ENCODE peak calls at places on chromosomes 6 and 20, in five cellular contexts. E is K562, B is GM12891, W is HepG2, G is H1. H is an unnamed sample.

GRCh38 chr6:48765352-48765961 is 654.5 kb upstream of the PTCHD4 start:
- DNase-seq in E (no peak), B (no peak), W (peak), G (peak), H (no peak)

GRCh38 chr6:128806274-128806673 is 76.7 kb upstream of the LAMA2 start:
- DNase-seq in E (no peak), B (no peak), W (no peak), G (no peak), H (no peak)

GRCh38 chr6:112234596-112234995 is 19.8 kb downstream of the LAMA4 start:
- DNase-seq in E (no peak), B (no peak), W (no peak), G (no peak), H (no peak)

GRCh38 chr20:32181606-32182005 is 25.9 kb downstream of the PLAGL2 start:
- DNase-seq in E (no peak), B (no peak), W (no peak), G (no peak), H (no peak)

GRCh38 chr6:137903933-137904821 is 37.1 kb downstream of the TNFAIP3 start:
- DNase-seq in E (peak), B (no peak), W (peak), G (no peak), H (no peak)

GRCh38 chr6:84284428-84285033 is 57.1 kb upstream of the CEP162 start:
- DNase-seq in E (peak), B (no peak), W (peak), G (no peak), H (no peak)

GRCh38 chr6:119426619-119427018 is 77.1 kb upstream of the MAN1A1 start:
- DNase-seq in E (no peak), B (no peak), W (no peak), G (no peak), H (no peak)

GRCh38 chr20:57244627-57245214 is 21.7 kb downstream of the BMP7 start:
- DNase-seq in E (no peak), B (no peak), W (no peak), G (no peak), H (no peak)

GRCh38 chr20:4401601-4402000 is 320.1 kb upstream of the PRND start:
- DNase-seq in E (no peak), B (no peak), W (no peak), G (no peak), H (no peak)

GRCh38 chr6:134035823-134036296 is 16.6 kb downstream of the SLC2A12 start:
- DNase-seq in E (no peak), B (no peak), W (peak), G (no peak), H (no peak)

GRCh38 chr20:35523298-35523888 is 6.1 kb downstream of the C20orf173 start:
- DNase-seq in E (peak), B (no peak), W (peak), G (no peak), H (peak)

GRCh38 chr6:113847435-113847834 is 9.7 kb upstream of the MARCKS start:
- DNase-seq in E (no peak), B (no peak), W (no peak), G (no peak), H (no peak)

GRCh38 chr6:18317850-18318249 is 53.5 kb upstream of the DEK start:
- DNase-seq in E (no peak), B (no peak), W (no peak), G (no peak), H (no peak)

GRCh38 chr6:112086744-112087135 is 542 bp downstream of the TUBE1 start:
- DNase-seq in E (peak), B (no peak), W (peak), G (no peak), H (no peak)

GRCh38 chr20:8187740-8188139 is 55.7 kb downstream of the PLCB1 start:
- DNase-seq in E (no peak), B (no peak), W (no peak), G (no peak), H (no peak)

DNA sequence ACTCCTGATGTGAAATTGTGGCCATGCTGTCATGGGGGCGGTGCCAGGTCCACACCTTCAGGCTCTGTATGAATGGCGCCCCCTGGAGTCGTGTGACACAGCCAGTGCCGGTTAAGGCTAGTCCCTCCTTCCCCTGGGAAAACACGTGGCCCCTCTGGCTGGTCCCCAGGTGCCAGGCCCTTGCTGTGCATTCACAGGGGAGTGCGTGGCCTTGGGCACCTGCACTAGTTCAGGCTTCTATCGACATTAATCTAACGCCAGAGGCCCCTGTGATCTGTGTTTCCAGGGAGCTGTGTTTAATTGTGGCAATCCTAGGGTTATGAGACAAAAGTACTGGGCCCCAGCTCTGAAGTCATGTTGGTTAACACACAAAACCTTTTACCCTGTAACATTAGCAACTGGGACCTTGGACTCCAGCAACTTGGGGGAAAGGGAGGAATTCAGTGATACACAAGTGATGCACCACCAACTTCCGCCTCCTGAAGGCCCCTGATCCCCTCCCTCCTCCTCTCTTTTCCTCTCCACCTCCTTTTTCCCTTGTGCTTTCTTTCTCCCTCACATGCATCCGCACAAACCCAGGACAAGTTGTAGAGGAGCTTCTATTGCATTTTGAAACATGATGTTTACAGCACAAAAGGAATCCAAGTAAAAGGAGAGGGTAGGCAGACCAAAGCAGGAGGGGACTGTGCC is 74.0 kb downstream of the SSR1 start:
- DNase-seq in E (peak), B (no peak), W (peak), G (no peak), H (no peak)
- TF ChIP-seq POLR2A in E (no peak), B (no peak), W (peak), G (no peak), H (no peak)

GRCh38 chr20:19757487-19757972 is 528 bp upstream of the RIN2 start:
- DNase-seq in E (no peak), B (no peak), W (peak), G (no peak), H (no peak)
- TF ChIP-seq POLR2AphosphoS5 in E (no peak), B (no peak), W (peak), G (no peak), H (no peak)

GRCh38 chr20:63166423-63167020 is 49.4 kb downstream of the YTHDF1 start:
- DNase-seq in E (no peak), B (no peak), W (no peak), G (no peak), H (no peak)
- TF ChIP-seq TAF1 in E (no peak), B (no peak), W (no peak), G (no peak), H (no peak)

GRCh38 chr6:32664827-32665362 is 1.6 kb downstream of the HLA-DQB1 start:
- DNase-seq in E (no peak), B (no peak), W (no peak), G (no peak), H (no peak)
- TF ChIP-seq POLR2A in E (no peak), B (peak), W (no peak), G (no peak), H (no peak)

GRCh38 chr6:36677059-36677749 is 1.3 kb upstream of the CDKN1A start:
- DNase-seq in E (no peak), B (no peak), W (peak), G (no peak), H (no peak)

GRCh38 chr6:36677753-36678487 is 594 bp upstream of the CDKN1A start:
- DNase-seq in E (no peak), B (no peak), W (peak), G (no peak), H (no peak)

GRCh38 chr6:36673882-36674281 is 4.6 kb upstream of the CDKN1A start:
- DNase-seq in E (no peak), B (no peak), W (no peak), G (no peak), H (no peak)

GRCh38 chr6:36676142-36677058 is 2.1 kb upstream of the CDKN1A start:
- DNase-seq in E (no peak), B (no peak), W (peak), G (no peak), H (no peak)

GRCh38 chr6:36674942-36675341 is 3.6 kb upstream of the CDKN1A start:
- DNase-seq in E (no peak), B (no peak), W (no peak), G (no peak), H (no peak)
- TF ChIP-seq POLR2AphosphoS5 in E (no peak), B (no peak), W (no peak), G (no peak), H (no peak)

GRCh38 chr6:53280207-53280606 is 68.5 kb downstream of the ELOVL5 start:
- DNase-seq in E (no peak), B (no peak), W (no peak), G (no peak), H (no peak)
- TF ChIP-seq TAF1 in E (no peak), B (no peak), W (no peak), G (no peak), H (no peak)

GRCh38 chr6:32169211-32169610 is 4.8 kb downstream of the EGFL8 start:
- DNase-seq in E (no peak), B (no peak), W (no peak), G (no peak), H (no peak)
- TF ChIP-seq POLR2A in E (peak), B (no peak), W (peak), G (peak), H (no peak)

GRCh38 chr6:10303806-10304520 is 110.9 kb downstream of the TFAP2A start:
- DNase-seq in E (no peak), B (no peak), W (no peak), G (no peak), H (no peak)
- TF ChIP-seq POLR2AphosphoS5 in E (no peak), B (no peak), W (no peak), G (no peak), H (no peak)

DNA sequence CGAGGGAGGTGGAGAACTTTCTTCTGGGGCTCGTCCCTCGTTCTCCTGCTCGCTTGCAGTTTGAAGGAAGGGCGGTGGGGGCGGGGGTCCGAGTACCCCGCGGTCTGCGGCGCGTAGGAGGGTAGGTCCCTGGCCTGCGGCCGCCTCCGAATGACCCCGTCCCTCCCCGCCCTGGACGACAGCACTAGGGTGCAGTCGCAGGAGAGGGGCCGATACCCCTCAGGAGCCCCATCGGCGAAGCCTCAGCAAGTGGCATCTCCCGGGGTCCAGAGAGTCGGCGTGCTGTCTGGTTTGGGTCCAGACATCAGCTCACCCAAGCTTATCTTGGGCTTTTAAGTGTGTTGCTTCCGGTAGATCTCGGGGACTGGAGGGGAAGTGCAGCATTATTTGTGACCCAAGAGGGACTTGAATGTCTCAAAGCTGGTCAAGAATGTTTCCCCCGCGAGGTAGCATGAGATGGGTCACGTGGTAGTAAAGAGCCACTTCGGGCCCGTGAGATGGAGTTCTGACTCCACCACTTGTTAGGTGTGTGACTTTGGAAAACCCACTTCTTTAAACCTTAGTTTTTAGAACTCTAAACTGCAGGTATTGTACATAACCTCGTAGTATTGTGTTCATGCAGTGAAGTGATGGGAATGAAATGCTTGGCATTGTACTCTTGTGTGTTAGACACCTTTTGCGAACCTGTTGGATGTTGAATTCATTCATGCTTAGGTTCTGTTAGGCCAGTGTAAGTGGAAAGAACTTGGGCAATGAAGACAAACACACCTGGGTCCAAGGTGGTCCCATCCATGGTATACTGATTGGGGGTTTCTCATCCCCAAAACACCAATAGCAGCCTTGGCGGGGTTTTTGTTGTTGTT is 916 bp downstream of the ANKRD6 start:
- DNase-seq in E (peak), B (peak), W (no peak), G (no peak), H (peak)
- TF ChIP-seq TAF1 in E (no peak), B (no peak), W (no peak), G (no peak), H (no peak)

H was measured in GM12892.